ENCODE peak calls at places on chromosome 1, in seven cellular contexts. M is stomach, F is uterus, G is transverse colon, V is upper lobe of left lung, N is heart left ventricle, P is tibial nerve. Q is an unnamed sample.

GRCh38 chr1:175191654-175192053 is 922 bp downstream of the KIAA0040 start:
- DNase-seq in M (no peak), F (no peak), G (peak), V (no peak), N (no peak), P (no peak), Q (peak)

GRCh38 chr1:82979593-82980230 is 1019.2 kb downstream of the TTLL7 start:
- DNase-seq in M (no peak), F (no peak), G (no peak), V (no peak), N (no peak), P (no peak), Q (no peak)

GRCh38 chr1:226953175-226953800 is 13.2 kb downstream of the COQ8A start:
- DNase-seq in M (no peak), F (no peak), G (no peak), V (no peak), N (no peak), P (no peak), Q (no peak)

GRCh38 chr1:85581802-85582686 is 1.5 kb downstream of the CCN1 start:
- DNase-seq in M (no peak), F (peak), G (peak), V (no peak), N (no peak), P (no peak), Q (no peak)

GRCh38 chr1:51236548-51237312 is 657 bp downstream of the RNF11 start:
- DNase-seq in M (peak), F (peak), G (peak), V (no peak), N (peak), P (peak), Q (peak)

GRCh38 chr1:164630626-164631396 is 71.8 kb downstream of the PBX1 start:
- DNase-seq in M (no peak), F (no peak), G (no peak), V (no peak), N (no peak), P (no peak), Q (no peak)

GRCh38 chr1:5554111-5554510 is 438.1 kb downstream of the NPHP4 start:
- DNase-seq in M (no peak), F (no peak), G (no peak), V (no peak), N (no peak), P (no peak), Q (no peak)

GRCh38 chr1:19665456-19666138 is 922 bp downstream of the HTR6 start:
- DNase-seq in M (no peak), F (no peak), G (no peak), V (peak), N (no peak), P (no peak), Q (no peak)

GRCh38 chr1:54951810-54952226 is 28.6 kb upstream of the TMEM61 start:
- DNase-seq in M (no peak), F (no peak), G (no peak), V (no peak), N (no peak), P (no peak), Q (no peak)

GRCh38 chr1:8318436-8318835 is 522 bp downstream of the SLC45A1 start:
- DNase-seq in M (no peak), F (no peak), G (no peak), V (no peak), N (no peak), P (no peak), Q (no peak)

GRCh38 chr1:220787069-220787614 is 429 bp downstream of the MTARC1 start:
- DNase-seq in M (peak), F (no peak), G (peak), V (peak), N (no peak), P (no peak), Q (peak)

GRCh38 chr1:86938450-86938849 is 24.0 kb downstream of the HS2ST1 start:
- DNase-seq in M (no peak), F (no peak), G (no peak), V (no peak), N (no peak), P (no peak), Q (no peak)
- H3K27ac ChIP-seq in M (no peak), F (no peak), G (no peak), V (no peak), N (no peak), P (no peak), Q (no peak)

GRCh38 chr1:156638596-156638995 is 3.3 kb upstream of the BCAN start:
- DNase-seq in M (no peak), F (peak), G (no peak), V (no peak), N (no peak), P (no peak), Q (no peak)
- TF ChIP-seq POLR2A in M (no peak), F (no peak), G (no peak), V (no peak), N (no peak), P (no peak), Q (no peak)

GRCh38 chr1:112735752-112736151 is 20.6 kb upstream of the PPM1J start:
- DNase-seq in M (no peak), F (no peak), G (no peak), V (no peak), N (no peak), P (no peak), Q (no peak)
- H3K27ac ChIP-seq in M (no peak), F (no peak), G (no peak), V (no peak), N (no peak), P (no peak), Q (no peak)

DNA sequence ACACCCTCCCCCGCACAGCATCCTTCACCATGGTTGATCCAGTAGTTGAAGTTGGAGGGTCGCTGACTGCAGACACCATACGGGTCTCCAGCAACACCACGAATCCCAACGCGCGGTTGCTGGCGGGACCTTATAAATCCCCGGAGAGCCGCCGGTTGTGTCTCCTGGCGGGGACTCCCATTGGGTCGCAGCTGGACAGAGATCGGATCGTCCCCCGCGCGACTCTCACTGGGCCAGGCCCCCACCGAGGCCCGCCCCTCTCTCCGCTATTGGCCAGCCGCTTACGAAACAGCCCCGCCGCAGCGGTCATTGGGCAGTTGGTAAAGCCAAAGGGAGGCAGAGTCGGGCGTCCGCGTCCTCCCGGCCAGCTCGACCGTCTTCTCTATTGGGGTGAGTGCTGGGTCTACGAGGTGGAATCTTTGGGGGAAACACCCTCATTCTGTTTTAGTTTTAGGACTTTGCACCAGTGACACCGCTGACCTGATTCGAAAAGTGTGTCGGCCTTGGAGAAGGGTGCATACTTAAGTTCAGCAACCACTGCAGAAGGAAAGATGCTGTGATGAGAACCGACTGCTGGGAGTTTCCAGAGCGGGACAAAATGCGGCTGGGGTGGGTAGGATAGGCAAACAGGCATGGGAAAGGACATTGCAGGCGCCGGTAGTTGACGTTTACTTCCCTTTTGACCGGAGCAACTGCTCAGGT is 27.4 kb downstream of the RABIF start:
- DNase-seq in M (peak), F (peak), G (peak), V (peak), N (peak), P (peak), Q (peak)
- TF ChIP-seq POLR2A in M (no peak), F (peak), G (peak), V (peak), N (peak), P (peak), Q (no peak)

GRCh38 chr1:17471393-17471792 is 31.9 kb upstream of the RCC2 start:
- DNase-seq in M (no peak), F (no peak), G (no peak), V (no peak), N (no peak), P (no peak), Q (no peak)
- H3K27ac ChIP-seq in M (no peak), F (no peak), G (no peak), V (no peak), N (no peak), P (no peak), Q (no peak)

DNA sequence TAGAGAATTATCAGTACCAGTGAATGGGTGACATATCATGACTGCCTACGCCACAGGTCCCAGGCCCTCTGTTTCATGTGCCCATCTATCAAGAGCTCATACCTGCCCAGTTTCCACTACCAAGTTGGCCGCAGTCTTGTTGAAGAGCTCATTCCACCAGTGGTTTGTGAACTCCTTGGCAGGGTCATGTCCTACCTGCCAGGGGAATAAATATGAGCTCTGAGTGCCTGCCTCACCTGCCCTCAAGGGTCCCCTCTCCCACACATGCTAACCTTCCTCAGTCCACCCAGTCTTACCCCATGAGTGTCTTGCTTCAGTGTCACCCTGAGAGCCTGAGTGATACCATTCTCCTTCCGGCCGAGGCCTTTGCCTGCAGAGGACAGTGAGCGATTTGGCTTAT is 3.2 kb downstream of the GPATCH4 start:
- DNase-seq in M (no peak), F (no peak), G (no peak), V (no peak), N (no peak), P (no peak), Q (no peak)
- TF ChIP-seq POLR2A in M (no peak), F (no peak), G (no peak), V (no peak), N (no peak), P (no peak), Q (no peak)

GRCh38 chr1:204424621-204425020 is 13.0 kb upstream of the PPP1R15B start:
- DNase-seq in M (peak), F (no peak), G (no peak), V (peak), N (no peak), P (no peak), Q (no peak)
- H3K27ac ChIP-seq in M (no peak), F (no peak), G (no peak), V (no peak), N (no peak), P (no peak), Q (no peak)

GRCh38 chr1:44807364-44808062 is 362 bp upstream of the DYNLT4 start:
- DNase-seq in M (peak), F (peak), G (peak), V (peak), N (peak), P (peak), Q (peak)
- TF ChIP-seq POLR2A in M (no peak), F (peak), G (peak), V (peak), N (no peak), P (no peak), Q (peak)

DNA sequence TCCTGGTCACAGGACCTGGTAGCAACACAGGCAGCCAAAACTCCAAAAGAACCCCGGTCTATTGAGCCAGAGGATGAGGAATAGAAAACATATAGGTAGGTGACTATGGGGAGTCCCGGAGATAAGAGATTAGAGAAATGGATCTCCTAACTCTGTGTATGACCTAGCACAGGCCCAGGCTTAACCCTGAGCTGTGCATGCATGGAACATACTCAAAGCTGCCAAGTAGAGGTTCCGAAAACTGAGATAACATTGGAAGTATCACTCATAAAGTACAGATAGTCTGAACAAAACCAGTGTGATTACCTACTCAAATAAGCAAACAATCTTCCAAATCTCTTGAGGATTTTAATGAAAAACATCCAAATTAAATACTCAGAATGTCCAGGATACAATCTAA is 31.5 kb upstream of the PRDX6 start:
- DNase-seq in M (no peak), F (no peak), G (no peak), V (no peak), N (no peak), P (no peak), Q (no peak)
- H3K27ac ChIP-seq in M (no peak), F (no peak), G (no peak), V (no peak), N (no peak), P (no peak), Q (no peak)

Q was measured in gastrocnemius medialis.